ENCODE peak calls at places on chromosomes 12 and 14, in seven cellular contexts. U is fibroblast of lung, N is IMR-90, S is neuronal stem cell, H is PC-3, J is neural progenitor cell, E is GM23248. P is an unnamed sample.

GRCh38 chr14:35482994-35483515 is 50.9 kb upstream of the INSM2 start:
- DNase-seq in S (no peak), N (no peak), J (no peak), U (no peak), E (no peak), H (no peak), P (peak; percentile 68)

GRCh38 chr12:33330940-33331339 is 108.7 kb downstream of the SYT10 start:
- DNase-seq in E (no peak), J (no peak), U (no peak), N (no peak), S (no peak), H (no peak), P (no peak)

GRCh38 chr12:124940143-124940392 is 25.6 kb upstream of the UBC start:
- DNase-seq in H (no peak), N (no peak), S (no peak), U (no peak), E (no peak), J (no peak), P (no peak)

GRCh38 chr12:3101309-3102022 is 24.3 kb downstream of the TSPAN9 start:
- DNase-seq in J (peak; percentile 24), E (peak; percentile 48), S (no peak), N (peak; percentile 57), H (peak; percentile 60), U (peak; percentile 66), P (no peak)

GRCh38 chr12:132282950-132283771 is 46.2 kb downstream of the GALNT9 start:
- DNase-seq in J (no peak), H (peak; percentile 51), E (no peak), S (no peak), N (no peak), U (no peak), P (no peak)

GRCh38 chr12:66074561-66074960 is 56.0 kb downstream of the LLPH start:
- DNase-seq in S (no peak), U (peak; percentile 65), E (peak; percentile 11), J (no peak), N (peak; percentile 79), H (no peak), P (no peak)

GRCh38 chr14:76958020-76958965 is 70.2 kb downstream of the IRF2BPL start:
- DNase-seq in J (no peak), H (no peak), U (no peak), E (no peak), N (no peak), S (no peak), P (peak; percentile 32)

GRCh38 chr14:75147423-75148071 is 20.7 kb upstream of the NEK9 start:
- DNase-seq in S (peak; percentile 55), E (peak; percentile 84), U (peak; percentile 92), J (peak; percentile 72), H (no peak), N (peak; percentile 72), P (peak; percentile 66)

GRCh38 chr12:38374751-38375150 is 58.2 kb downstream of the ALG10B start:
- DNase-seq in E (no peak), U (no peak), S (no peak), J (no peak), H (no peak), N (no peak), P (no peak)

GRCh38 chr12:49644620-49644994 is 21.2 kb downstream of the PRPF40B start:
- DNase-seq in J (peak; percentile 85), E (peak; percentile 85), N (peak; percentile 75), U (peak; percentile 45), S (peak; percentile 63), H (peak; percentile 79), P (peak; percentile 69)

GRCh38 chr14:77059276-77059934 is 30.9 kb upstream of the IRF2BPL start:
- DNase-seq in H (peak; percentile 95), N (peak; percentile 91), U (peak; percentile 97), S (no peak), J (peak; percentile 34), E (peak; percentile 97), P (peak; percentile 94)

GRCh38 chr12:103632554-103633216 is 45.6 kb downstream of the STAB2 start:
- DNase-seq in S (peak; percentile 58), N (peak; percentile 33), J (peak; percentile 85), U (no peak), H (peak; percentile 93), E (peak; percentile 70), P (peak; percentile 64)

GRCh38 chr12:121505513-121505912 is 75.3 kb downstream of the KDM2B start:
- DNase-seq in S (no peak), U (peak; percentile 33), J (no peak), N (peak; percentile 45), E (peak; percentile 60), H (no peak), P (peak; percentile 21)

GRCh38 chr12:57452937-57453509 is 2.1 kb upstream of the INHBE start:
- DNase-seq in J (peak; percentile 89), H (peak; percentile 86), U (peak; percentile 65), S (no peak), N (peak; percentile 84), E (peak; percentile 89), P (peak; percentile 75)

GRCh38 chr12:100706029-100706428 is 88.5 kb upstream of the ANO4 start:
- DNase-seq in U (peak; percentile 86), S (no peak), J (no peak), E (peak; percentile 99), N (peak; percentile 92), H (peak; percentile 84), P (no peak)

GRCh38 chr12:45322810-45323209 is 106.9 kb downstream of the ANO6 start:
- DNase-seq in U (no peak), E (no peak), J (no peak), N (no peak), S (no peak), H (no peak), P (no peak)

GRCh38 chr12:117472983-117473382 is 111.6 kb upstream of the NOS1 start:
- DNase-seq in E (peak; percentile 22), H (peak; percentile 33), U (no peak), S (peak; percentile 23), N (no peak), J (peak; percentile 83), P (peak; percentile 16)

GRCh38 chr12:39277416-39277815 is 165.5 kb downstream of the KIF21A start:
- DNase-seq in H (no peak), E (no peak), J (no peak), U (no peak), N (no peak), S (no peak), P (no peak)

GRCh38 chr12:127711108-127711507 is 555.9 kb upstream of the TMEM132C start:
- DNase-seq in E (peak; percentile 18), S (no peak), J (peak; percentile 17), U (no peak), H (no peak), N (no peak), P (no peak)

GRCh38 chr14:20412422-20412821 is 879 bp downstream of the TEP1 start:
- DNase-seq in S (no peak), J (no peak), U (no peak), H (no peak), N (no peak), E (peak; percentile 29), P (peak; percentile 33)

GRCh38 chr14:102777711-102778615 is 714 bp downstream of the TRAF3 start:
- DNase-seq in U (peak; percentile 49), E (peak; percentile 64), H (peak; percentile 18), N (peak; percentile 47), S (no peak), J (peak; percentile 44), P (no peak)

GRCh38 chr12:95998611-95999300 is 2.6 kb upstream of the HAL start:
- DNase-seq in H (peak; percentile 63), U (peak; percentile 41), E (peak; percentile 73), J (peak; percentile 77), N (peak; percentile 61), S (peak; percentile 43), P (peak; percentile 68)

GRCh38 chr12:76637807-76638206 is 78.2 kb upstream of the OSBPL8 start:
- DNase-seq in N (peak; percentile 76), E (peak; percentile 70), S (no peak), U (peak; percentile 75), H (peak; percentile 87), J (no peak), P (no peak)

GRCh38 chr12:21696603-21697002 is 39.0 kb upstream of the LDHB start:
- DNase-seq in U (no peak), S (no peak), E (no peak), J (no peak), N (no peak), H (no peak), P (no peak)

GRCh38 chr14:89337161-89337560 is 79.9 kb downstream of the FOXN3 start:
- DNase-seq in J (peak; percentile 86), E (peak; percentile 18), S (peak; percentile 58), H (no peak), U (no peak), N (no peak), P (no peak)
- H3K27ac ChIP-seq in J (peak overlapping the region; percentile 97), E (peak overlapping the region; percentile 54), S (no peak overlapping the region), H (no peak overlapping the region), U (no peak overlapping the region), N (no peak overlapping the region), P (no peak overlapping the region)

DNA sequence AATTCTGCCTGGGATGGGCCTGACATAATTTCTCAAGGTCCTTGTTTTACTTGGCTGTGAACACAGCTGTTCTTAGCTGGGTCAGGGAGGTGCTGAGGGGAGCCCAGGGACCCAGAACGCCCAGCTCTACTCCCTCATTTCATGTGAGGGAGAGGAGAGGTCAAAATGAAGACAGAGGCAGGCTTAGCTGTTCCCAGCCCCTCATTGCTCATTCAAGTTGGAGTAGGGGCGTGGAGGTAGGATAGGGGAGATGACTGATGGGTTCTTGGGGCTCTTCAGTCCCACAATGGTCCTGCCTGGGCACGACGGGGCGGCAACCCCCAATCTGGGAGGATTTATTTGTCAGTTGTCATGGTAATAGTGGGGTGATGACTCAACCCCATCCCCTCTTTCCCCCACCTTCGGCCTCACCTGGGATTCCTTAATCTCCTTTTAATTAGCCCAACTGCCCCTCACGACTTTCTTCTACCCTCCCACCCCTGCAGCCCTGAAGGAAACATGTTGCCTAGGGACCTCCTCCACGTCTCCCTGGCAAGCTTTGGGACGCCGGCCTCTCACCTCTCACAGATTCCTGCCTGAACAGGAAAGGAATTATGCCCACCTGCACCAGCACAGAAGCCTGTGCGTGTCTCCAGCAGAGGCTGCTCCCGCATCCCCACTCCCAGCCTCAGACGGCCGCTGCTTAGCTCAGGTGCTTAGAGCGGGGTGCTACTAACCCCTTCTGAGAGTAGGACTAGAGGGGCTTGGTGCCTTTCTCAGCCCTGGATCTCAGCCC is 10.2 kb downstream of the SPRYD3 start:
- DNase-seq in U (no peak), S (no peak), E (no peak), J (no peak), H (no peak), N (no peak), P (no peak)
- H3K9ac ChIP-seq in U (no peak overlapping the region), S (no peak overlapping the region), E (no peak overlapping the region), J (no peak overlapping the region), H (no peak overlapping the region), N (no peak overlapping the region), P (no peak overlapping the region)

GRCh38 chr12:52258335-52258901 is 16.0 kb upstream of the KRT86 start:
- DNase-seq in J (peak; percentile 78), E (peak; percentile 73), S (peak; percentile 35), N (no peak), H (no peak), U (peak; percentile 47), P (peak; percentile 44)
- H2AFZ ChIP-seq in J (peak overlapping the region; percentile 50), E (peak overlapping the region; percentile 52), S (no peak overlapping the region), N (peak overlapping the region; percentile 65), H (no peak overlapping the region), U (no peak overlapping the region), P (no peak overlapping the region)

DNA sequence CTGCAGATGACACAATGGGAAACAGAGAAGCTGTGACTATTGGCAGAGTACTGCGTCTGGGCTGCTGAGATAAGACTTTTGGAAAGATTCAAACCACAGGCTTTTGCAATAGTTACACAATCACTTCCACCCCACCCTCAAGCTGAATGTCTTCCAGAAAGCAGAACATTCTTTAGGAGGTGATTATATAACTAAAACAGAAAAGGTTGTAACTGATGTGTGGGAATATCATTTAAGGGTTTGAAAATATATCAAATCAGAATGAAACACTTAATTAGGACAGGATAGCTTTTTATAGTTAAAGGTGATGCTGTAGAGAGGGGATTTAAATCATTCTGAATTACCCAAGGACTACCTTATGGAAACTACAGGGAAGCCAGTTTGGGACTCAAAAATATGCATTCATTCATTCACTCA is 75.2 kb upstream of the TMPO start:
- DNase-seq in N (peak; percentile 95), U (peak; percentile 98), J (no peak), E (peak; percentile 97), S (no peak), H (peak; percentile 60), P (peak; percentile 95)
- H3K27ac ChIP-seq in N (no peak overlapping the region), U (no peak overlapping the region), J (no peak overlapping the region), E (peak overlapping the region; percentile 94), S (no peak overlapping the region), H (no peak overlapping the region), P (peak overlapping the region; percentile 88)

P was measured in endothelial cell of umbilical vein.